ENCODE peak calls at places on chromosomes 6 and 20, in eight cellular contexts. One of them, this sample, is unnamed.

GRCh38 chr6:46925563-46926253 is 4.0 kb upstream of the ADGRF5 start:
- DNase-seq in left ventricle myocardium inferior: no peak
- DNase-seq in AG10803: peak
- DNase-seq in bronchial epithelial cell: peak
- DNase-seq in OCI-LY7: no peak
- DNase-seq in ovary: no peak
- DNase-seq in IMR-90: peak
- DNase-seq in psoas muscle: no peak
- DNase-seq in this sample: no peak

GRCh38 chr6:40353197-40353966 is 233.8 kb downstream of the LRFN2 start:
- DNase-seq in OCI-LY7: no peak
- DNase-seq in IMR-90: no peak
- DNase-seq in left ventricle myocardium inferior: no peak
- DNase-seq in bronchial epithelial cell: no peak
- DNase-seq in AG10803: no peak
- DNase-seq in ovary: no peak
- DNase-seq in psoas muscle: no peak
- DNase-seq in this sample: no peak

GRCh38 chr6:167108278-167108677 is 14.6 kb upstream of the CCR6 start:
- DNase-seq in bronchial epithelial cell: no peak
- DNase-seq in left ventricle myocardium inferior: no peak
- DNase-seq in ovary: no peak
- DNase-seq in OCI-LY7: no peak
- DNase-seq in IMR-90: no peak
- DNase-seq in psoas muscle: no peak
- DNase-seq in AG10803: no peak
- DNase-seq in this sample: no peak

GRCh38 chr6:104754788-104755409 is 104.8 kb downstream of the HACE1 start:
- DNase-seq in OCI-LY7: no peak
- DNase-seq in AG10803: peak
- DNase-seq in IMR-90: no peak
- DNase-seq in ovary: no peak
- DNase-seq in bronchial epithelial cell: no peak
- DNase-seq in left ventricle myocardium inferior: no peak
- DNase-seq in psoas muscle: no peak
- DNase-seq in this sample: no peak

GRCh38 chr20:36050436-36051317 is 82.3 kb downstream of the CNBD2 start:
- DNase-seq in bronchial epithelial cell: peak
- DNase-seq in psoas muscle: peak
- DNase-seq in ovary: peak
- DNase-seq in left ventricle myocardium inferior: peak
- DNase-seq in OCI-LY7: peak
- DNase-seq in AG10803: peak
- DNase-seq in IMR-90: peak
- DNase-seq in this sample: peak

GRCh38 chr6:42316390-42316970 is 98.8 kb upstream of the MRPS10 start:
- DNase-seq in left ventricle myocardium inferior: no peak
- DNase-seq in IMR-90: peak
- DNase-seq in AG10803: peak
- DNase-seq in OCI-LY7: no peak
- DNase-seq in bronchial epithelial cell: no peak
- DNase-seq in ovary: no peak
- DNase-seq in psoas muscle: no peak
- DNase-seq in this sample: peak

GRCh38 chr20:31576751-31577150 is 28.3 kb upstream of the ID1 start:
- DNase-seq in bronchial epithelial cell: no peak
- DNase-seq in OCI-LY7: no peak
- DNase-seq in left ventricle myocardium inferior: no peak
- DNase-seq in psoas muscle: no peak
- DNase-seq in AG10803: no peak
- DNase-seq in ovary: no peak
- DNase-seq in IMR-90: no peak
- DNase-seq in this sample: no peak

GRCh38 chr6:140711019-140711613 is 1336.7 kb upstream of the CITED2 start:
- DNase-seq in left ventricle myocardium inferior: no peak
- DNase-seq in psoas muscle: no peak
- DNase-seq in OCI-LY7: peak
- DNase-seq in IMR-90: no peak
- DNase-seq in AG10803: no peak
- DNase-seq in bronchial epithelial cell: no peak
- DNase-seq in ovary: no peak
- DNase-seq in this sample: no peak

GRCh38 chr6:148239215-148239614 is 103.4 kb upstream of the SASH1 start:
- DNase-seq in ovary: no peak
- DNase-seq in bronchial epithelial cell: no peak
- DNase-seq in psoas muscle: no peak
- DNase-seq in IMR-90: no peak
- DNase-seq in left ventricle myocardium inferior: no peak
- DNase-seq in OCI-LY7: no peak
- DNase-seq in AG10803: no peak
- DNase-seq in this sample: no peak

GRCh38 chr6:152575621-152576150 is 61.5 kb downstream of the SYNE1 start:
- DNase-seq in AG10803: peak
- DNase-seq in IMR-90: peak
- DNase-seq in OCI-LY7: no peak
- DNase-seq in left ventricle myocardium inferior: no peak
- DNase-seq in ovary: peak
- DNase-seq in bronchial epithelial cell: peak
- DNase-seq in psoas muscle: no peak
- DNase-seq in this sample: no peak

GRCh38 chr6:20166226-20166625 is 46.0 kb downstream of the MBOAT1 start:
- DNase-seq in left ventricle myocardium inferior: no peak
- DNase-seq in psoas muscle: no peak
- DNase-seq in ovary: no peak
- DNase-seq in bronchial epithelial cell: no peak
- DNase-seq in OCI-LY7: no peak
- DNase-seq in IMR-90: no peak
- DNase-seq in AG10803: no peak
- DNase-seq in this sample: no peak

GRCh38 chr20:37131486-37131885 is 35.7 kb upstream of the RBL1 start:
- DNase-seq in ovary: no peak
- DNase-seq in left ventricle myocardium inferior: no peak
- DNase-seq in psoas muscle: no peak
- DNase-seq in IMR-90: no peak
- DNase-seq in bronchial epithelial cell: no peak
- DNase-seq in AG10803: no peak
- DNase-seq in OCI-LY7: no peak
- DNase-seq in this sample: no peak

GRCh38 chr20:3080939-3081388 is 3.6 kb downstream of the AVP start:
- DNase-seq in bronchial epithelial cell: no peak
- DNase-seq in AG10803: peak
- DNase-seq in IMR-90: peak
- DNase-seq in OCI-LY7: no peak
- DNase-seq in psoas muscle: peak
- DNase-seq in ovary: peak
- DNase-seq in left ventricle myocardium inferior: peak
- DNase-seq in this sample: no peak

GRCh38 chr6:128554302-128554701 is 33.9 kb upstream of the PTPRK start:
- DNase-seq in AG10803: peak
- DNase-seq in OCI-LY7: no peak
- DNase-seq in IMR-90: no peak
- DNase-seq in psoas muscle: no peak
- DNase-seq in left ventricle myocardium inferior: no peak
- DNase-seq in bronchial epithelial cell: peak
- DNase-seq in ovary: no peak
- DNase-seq in this sample: no peak

GRCh38 chr6:53056273-53056672 is 8.9 kb upstream of the FBXO9 start:
- DNase-seq in OCI-LY7: no peak
- DNase-seq in left ventricle myocardium inferior: no peak
- DNase-seq in bronchial epithelial cell: no peak
- DNase-seq in IMR-90: no peak
- DNase-seq in AG10803: no peak
- DNase-seq in ovary: no peak
- DNase-seq in psoas muscle: no peak
- DNase-seq in this sample: no peak

GRCh38 chr6:159931112-159931511 is 37.8 kb upstream of the IGF2R start:
- DNase-seq in psoas muscle: no peak
- DNase-seq in OCI-LY7: no peak
- DNase-seq in IMR-90: no peak
- DNase-seq in AG10803: no peak
- DNase-seq in left ventricle myocardium inferior: no peak
- DNase-seq in ovary: no peak
- DNase-seq in bronchial epithelial cell: no peak
- DNase-seq in this sample: peak

GRCh38 chr6:107244742-107245470 is 129.6 kb upstream of the BEND3 start:
- DNase-seq in left ventricle myocardium inferior: no peak
- DNase-seq in psoas muscle: no peak
- DNase-seq in AG10803: no peak
- DNase-seq in OCI-LY7: no peak
- DNase-seq in ovary: no peak
- DNase-seq in bronchial epithelial cell: no peak
- DNase-seq in IMR-90: no peak
- DNase-seq in this sample: no peak

GRCh38 chr20:5180421-5180820 is 53.6 kb downstream of the CDS2 start:
- DNase-seq in AG10803: no peak
- DNase-seq in psoas muscle: no peak
- DNase-seq in bronchial epithelial cell: no peak
- DNase-seq in OCI-LY7: no peak
- DNase-seq in ovary: no peak
- DNase-seq in left ventricle myocardium inferior: no peak
- DNase-seq in IMR-90: no peak
- DNase-seq in this sample: no peak

GRCh38 chr6:135568366-135568765 is 70.8 kb upstream of the AHI1 start:
- DNase-seq in OCI-LY7: no peak
- DNase-seq in AG10803: peak
- DNase-seq in IMR-90: peak
- DNase-seq in ovary: peak
- DNase-seq in left ventricle myocardium inferior: no peak
- DNase-seq in psoas muscle: no peak
- DNase-seq in bronchial epithelial cell: no peak
- DNase-seq in this sample: no peak

GRCh38 chr6:102841055-102841454 is 1447.5 kb downstream of the GRIK2 start:
- DNase-seq in bronchial epithelial cell: no peak
- DNase-seq in IMR-90: no peak
- DNase-seq in ovary: no peak
- DNase-seq in psoas muscle: no peak
- DNase-seq in OCI-LY7: no peak
- DNase-seq in AG10803: no peak
- DNase-seq in left ventricle myocardium inferior: no peak
- DNase-seq in this sample: no peak

GRCh38 chr6:143758551-143758950 is 80.8 kb downstream of the PHACTR2 start:
- DNase-seq in left ventricle myocardium inferior: no peak
- DNase-seq in IMR-90: no peak
- DNase-seq in psoas muscle: no peak
- DNase-seq in bronchial epithelial cell: no peak
- DNase-seq in OCI-LY7: no peak
- DNase-seq in ovary: no peak
- DNase-seq in AG10803: no peak
- DNase-seq in this sample: no peak

GRCh38 chr6:16420715-16421461 is 182.5 kb downstream of the GMPR start:
- DNase-seq in AG10803: peak
- DNase-seq in left ventricle myocardium inferior: no peak
- DNase-seq in psoas muscle: no peak
- DNase-seq in bronchial epithelial cell: no peak
- DNase-seq in IMR-90: peak
- DNase-seq in OCI-LY7: peak
- DNase-seq in ovary: no peak
- DNase-seq in this sample: peak

GRCh38 chr6:48419992-48420391 is 309.0 kb upstream of the PTCHD4 start:
- DNase-seq in ovary: no peak
- DNase-seq in OCI-LY7: no peak
- DNase-seq in bronchial epithelial cell: no peak
- DNase-seq in left ventricle myocardium inferior: no peak
- DNase-seq in IMR-90: no peak
- DNase-seq in psoas muscle: no peak
- DNase-seq in AG10803: no peak
- DNase-seq in this sample: no peak
- H3K4me3 ChIP-seq in ovary: no peak
- H3K4me3 ChIP-seq in OCI-LY7: no peak
- H3K4me3 ChIP-seq in bronchial epithelial cell: no peak
- H3K4me3 ChIP-seq in left ventricle myocardium inferior: no peak
- H3K4me3 ChIP-seq in IMR-90: no peak
- H3K4me3 ChIP-seq in psoas muscle: no peak
- H3K4me3 ChIP-seq in AG10803: no peak
- H3K4me3 ChIP-seq in this sample: no peak

GRCh38 chr6:37499433-37500293 is at the start of gene CCDC167:
- DNase-seq in bronchial epithelial cell: peak
- DNase-seq in IMR-90: peak
- DNase-seq in psoas muscle: peak
- DNase-seq in left ventricle myocardium inferior: peak
- DNase-seq in OCI-LY7: peak
- DNase-seq in ovary: peak
- DNase-seq in AG10803: peak
- DNase-seq in this sample: peak
- TF ChIP-seq CTCF in bronchial epithelial cell: no peak
- TF ChIP-seq CTCF in IMR-90: no peak
- TF ChIP-seq CTCF in psoas muscle: no peak
- TF ChIP-seq CTCF in left ventricle myocardium inferior: no peak
- TF ChIP-seq CTCF in OCI-LY7: no peak
- TF ChIP-seq CTCF in ovary: no peak
- TF ChIP-seq CTCF in AG10803: no peak
- TF ChIP-seq CTCF in this sample: no peak

DNA sequence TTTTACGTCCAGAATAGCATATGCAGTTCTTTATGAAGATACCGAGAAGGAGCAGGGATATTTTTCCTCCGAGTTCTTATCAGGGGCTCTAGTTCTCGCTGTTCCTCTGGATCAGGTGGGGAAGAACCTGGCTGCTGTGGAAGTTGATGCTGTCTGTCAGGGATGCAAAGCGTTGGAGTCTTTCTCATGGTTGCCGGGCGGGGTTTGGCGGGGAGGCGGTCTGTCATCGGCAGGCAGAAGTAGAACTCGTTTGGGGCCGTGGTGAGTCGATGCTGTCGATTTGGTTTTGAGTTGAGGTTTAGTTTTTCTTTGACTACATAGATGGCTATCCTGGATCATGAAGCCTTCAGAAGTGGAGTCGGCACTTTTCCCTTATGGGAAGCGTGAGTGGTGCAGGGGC is 691.2 kb downstream of the QKI start:
- DNase-seq in IMR-90: no peak
- DNase-seq in AG10803: no peak
- DNase-seq in psoas muscle: no peak
- DNase-seq in left ventricle myocardium inferior: no peak
- DNase-seq in OCI-LY7: no peak
- DNase-seq in ovary: no peak
- DNase-seq in bronchial epithelial cell: no peak
- DNase-seq in this sample: no peak
- H3K4me3 ChIP-seq in IMR-90: no peak
- H3K4me3 ChIP-seq in AG10803: no peak
- H3K4me3 ChIP-seq in psoas muscle: no peak
- H3K4me3 ChIP-seq in left ventricle myocardium inferior: peak
- H3K4me3 ChIP-seq in OCI-LY7: no peak
- H3K4me3 ChIP-seq in ovary: no peak
- H3K4me3 ChIP-seq in bronchial epithelial cell: no peak
- H3K4me3 ChIP-seq in this sample: no peak

DNA sequence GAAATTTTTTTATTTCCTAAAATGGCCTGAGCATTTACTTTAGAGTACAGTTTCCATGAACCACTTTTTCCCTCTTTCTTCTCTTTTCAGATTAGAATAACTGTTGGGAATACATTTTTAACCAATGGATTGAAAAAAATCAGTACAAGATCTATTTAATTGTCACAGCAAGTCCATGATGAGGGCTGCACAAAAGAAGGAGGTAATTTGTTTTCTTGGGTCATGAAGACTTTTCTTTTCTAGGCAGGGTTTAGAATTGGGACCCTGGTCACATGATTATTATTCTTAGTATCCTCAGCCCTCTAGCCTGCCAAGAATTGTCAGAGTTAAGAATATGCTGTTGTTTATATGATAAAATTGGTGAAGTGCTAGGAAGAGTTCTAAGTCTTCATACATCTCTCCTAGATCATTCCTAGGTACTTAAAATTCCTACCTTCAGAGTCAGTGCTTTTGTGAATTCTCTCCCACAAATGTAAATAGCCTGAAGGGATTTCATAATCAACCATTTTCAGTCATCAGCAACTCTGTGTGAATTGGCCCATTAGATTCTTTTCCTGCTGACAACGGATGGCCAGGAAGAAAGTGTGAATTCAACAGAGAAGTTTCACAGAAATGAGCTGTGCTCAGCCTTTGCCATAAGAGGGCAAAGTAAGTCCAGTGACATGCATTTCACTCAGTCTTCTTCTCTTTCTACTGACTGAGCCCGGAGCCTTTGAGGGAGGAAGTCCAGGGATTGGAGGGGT is 32.4 kb upstream of the TPBG start:
- DNase-seq in psoas muscle: no peak
- DNase-seq in AG10803: peak
- DNase-seq in left ventricle myocardium inferior: no peak
- DNase-seq in ovary: no peak
- DNase-seq in bronchial epithelial cell: peak
- DNase-seq in OCI-LY7: no peak
- DNase-seq in IMR-90: peak
- DNase-seq in this sample: no peak
- TF ChIP-seq CTCF in psoas muscle: no peak
- TF ChIP-seq CTCF in AG10803: peak
- TF ChIP-seq CTCF in left ventricle myocardium inferior: no peak
- TF ChIP-seq CTCF in ovary: no peak
- TF ChIP-seq CTCF in bronchial epithelial cell: peak
- TF ChIP-seq CTCF in OCI-LY7: no peak
- TF ChIP-seq CTCF in IMR-90: peak
- TF ChIP-seq CTCF in this sample: peak